ENCODE peak calls at places on chromosomes 11 and 22, in six cellular contexts. H, S, P, V, Q and Z are unnamed samples.

GRCh38 chr11:69501891-69502860 is 20.7 kb downstream of the LINC01488 start:
- DNase-seq in H (no peak), S (no peak), P (no peak), V (no peak), Q (no peak), Z (no peak)

GRCh38 chr22:49368976-49369725 is 458.5 kb downstream of the BRD1 start:
- DNase-seq in H (no peak), S (no peak), P (no peak), V (no peak), Q (no peak), Z (no peak)

GRCh38 chr11:15493066-15493465 is 378.3 kb downstream of the INSC start:
- DNase-seq in H (no peak), S (no peak), P (no peak), V (peak; percentile 25), Q (no peak), Z (peak; percentile 76)

GRCh38 chr22:46612341-46612903 is 7.8 kb upstream of the GRAMD4 start:
- DNase-seq in H (no peak), S (no peak), P (no peak), V (no peak), Q (no peak), Z (no peak)

GRCh38 chr11:65851083-65851579 is 6.8 kb downstream of the CFL1 start:
- DNase-seq in H (no peak), S (no peak), P (no peak), V (no peak), Q (no peak), Z (peak; percentile 42)

GRCh38 chr11:117818036-117818858 is 6.3 kb downstream of the FXYD2 start:
- DNase-seq in H (no peak), S (no peak), P (no peak), V (peak; percentile 71), Q (no peak), Z (peak; percentile 67)

GRCh38 chr11:116078101-116078561 is 573.9 kb upstream of the CADM1 start:
- DNase-seq in H (no peak), S (no peak), P (peak; percentile 15), V (no peak), Q (no peak), Z (no peak)

GRCh38 chr11:102610198-102610597 is 14.9 kb downstream of the MMP20 start:
- DNase-seq in H (no peak), S (no peak), P (no peak), V (no peak), Q (no peak), Z (no peak)

GRCh38 chr22:47370448-47371262 is 608.2 kb downstream of the TBC1D22A start:
- DNase-seq in H (no peak), S (no peak), P (no peak), V (no peak), Q (no peak), Z (no peak)

GRCh38 chr11:123166095-123166559 is 28.9 kb downstream of the CLMP start:
- DNase-seq in H (no peak), S (peak; percentile 38), P (no peak), V (peak; percentile 66), Q (peak; percentile 85), Z (peak; percentile 67)